ENCODE peak calls at places on chromosomes 6 and 20, in five cellular contexts. One of them, this sample, is unnamed. For H3K4me1, the result is how much of the 10 kb centered on the place peaks cover.

GRCh38 chr6:152271681-152272464 is 365.3 kb downstream of the SYNE1 start:
- DNase-seq in SJSA1: no peak
- DNase-seq in lower lobe of right lung: no peak
- DNase-seq in cardiac muscle cell: peak
- DNase-seq in aorta: peak
- DNase-seq in this sample: peak

GRCh38 chr20:4811661-4812181 is 90.0 kb downstream of the PRND start:
- DNase-seq in cardiac muscle cell: no peak
- DNase-seq in aorta: peak
- DNase-seq in lower lobe of right lung: peak
- DNase-seq in SJSA1: no peak
- DNase-seq in this sample: no peak

GRCh38 chr20:35344354-35344837 is 52.2 kb upstream of the FAM83C start:
- DNase-seq in cardiac muscle cell: peak
- DNase-seq in lower lobe of right lung: peak
- DNase-seq in SJSA1: no peak
- DNase-seq in aorta: no peak
- DNase-seq in this sample: peak

GRCh38 chr20:23145281-23145700 is 59.2 kb upstream of the CD93 start:
- DNase-seq in lower lobe of right lung: no peak
- DNase-seq in aorta: peak
- DNase-seq in cardiac muscle cell: peak
- DNase-seq in SJSA1: peak
- DNase-seq in this sample: no peak

GRCh38 chr20:11849976-11850670 is 67.6 kb upstream of the BTBD3 start:
- DNase-seq in SJSA1: peak
- DNase-seq in lower lobe of right lung: no peak
- DNase-seq in cardiac muscle cell: peak
- DNase-seq in aorta: no peak
- DNase-seq in this sample: no peak

GRCh38 chr6:38774933-38775707 is 60.0 kb downstream of the DNAH8 start:
- DNase-seq in SJSA1: no peak
- DNase-seq in lower lobe of right lung: no peak
- DNase-seq in aorta: no peak
- DNase-seq in cardiac muscle cell: no peak
- DNase-seq in this sample: no peak

GRCh38 chr20:15011631-15012030 is 674.2 kb upstream of the FLRT3 start:
- DNase-seq in aorta: no peak
- DNase-seq in SJSA1: no peak
- DNase-seq in lower lobe of right lung: no peak
- DNase-seq in cardiac muscle cell: no peak
- DNase-seq in this sample: no peak

GRCh38 chr20:17806739-17807441 is 107.1 kb downstream of the BANF2 start:
- DNase-seq in SJSA1: no peak
- DNase-seq in lower lobe of right lung: no peak
- DNase-seq in cardiac muscle cell: peak
- DNase-seq in aorta: peak
- DNase-seq in this sample: no peak

DNA sequence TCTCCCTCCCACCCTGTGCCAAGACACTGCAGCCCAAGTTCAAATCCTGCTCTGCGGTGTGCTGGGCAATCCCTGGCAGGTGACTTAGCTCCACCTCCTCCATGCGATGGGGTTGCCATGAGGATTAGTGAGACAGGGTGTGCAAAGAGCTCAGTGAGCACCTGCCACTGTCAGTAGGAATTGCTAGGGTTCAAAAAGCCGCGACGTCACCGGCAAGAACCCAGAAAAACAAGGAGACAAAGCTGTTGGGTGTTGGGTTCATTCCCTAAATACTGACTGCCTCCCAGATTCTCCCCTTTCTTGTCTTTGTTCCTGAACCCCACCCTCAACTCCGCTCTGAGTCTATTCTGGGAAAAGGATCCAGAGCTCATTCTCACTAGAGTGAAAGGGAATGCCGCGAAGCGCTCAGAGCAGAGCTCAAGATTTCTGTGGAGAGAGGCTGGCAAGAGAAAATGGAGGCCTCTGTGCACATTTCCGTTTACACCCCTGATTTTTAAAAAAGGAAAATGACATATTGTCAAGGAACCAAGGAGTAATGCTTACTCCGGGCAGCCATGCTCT is 13.3 kb downstream of the PMEPA1 start:
- DNase-seq in cardiac muscle cell: no peak
- DNase-seq in aorta: no peak
- DNase-seq in SJSA1: no peak
- DNase-seq in lower lobe of right lung: no peak
- DNase-seq in this sample: peak
- H3K4me1 ChIP-seq in cardiac muscle cell: under half
- H3K4me1 ChIP-seq in aorta: under half
- H3K4me1 ChIP-seq in SJSA1: under half
- H3K4me1 ChIP-seq in lower lobe of right lung: under half
- H3K4me1 ChIP-seq in this sample: under half

GRCh38 chr20:47857994-47858557 is 72.8 kb upstream of the SULF2 start:
- DNase-seq in SJSA1: no peak
- DNase-seq in lower lobe of right lung: no peak
- DNase-seq in cardiac muscle cell: peak
- DNase-seq in aorta: peak
- DNase-seq in this sample: peak
- H3K4me1 ChIP-seq in SJSA1: under half
- H3K4me1 ChIP-seq in lower lobe of right lung: under half
- H3K4me1 ChIP-seq in cardiac muscle cell: under half
- H3K4me1 ChIP-seq in aorta: under half
- H3K4me1 ChIP-seq in this sample: under half

GRCh38 chr20:47356220-47356525 is 326 bp downstream of the ZMYND8 start:
- DNase-seq in lower lobe of right lung: no peak
- DNase-seq in aorta: no peak
- DNase-seq in SJSA1: no peak
- DNase-seq in cardiac muscle cell: no peak
- DNase-seq in this sample: no peak

GRCh38 chr20:47355489-47356219 is 845 bp downstream of the ZMYND8 start:
- DNase-seq in aorta: no peak
- DNase-seq in lower lobe of right lung: peak
- DNase-seq in cardiac muscle cell: peak
- DNase-seq in SJSA1: no peak
- DNase-seq in this sample: peak

GRCh38 chr20:47358052-47358671 is 1.7 kb upstream of the ZMYND8 start:
- DNase-seq in SJSA1: no peak
- DNase-seq in lower lobe of right lung: no peak
- DNase-seq in cardiac muscle cell: no peak
- DNase-seq in aorta: no peak
- DNase-seq in this sample: no peak

GRCh38 chr20:47357296-47358051 is 975 bp upstream of the ZMYND8 start:
- DNase-seq in aorta: peak
- DNase-seq in SJSA1: peak
- DNase-seq in cardiac muscle cell: peak
- DNase-seq in lower lobe of right lung: peak
- DNase-seq in this sample: peak

DNA sequence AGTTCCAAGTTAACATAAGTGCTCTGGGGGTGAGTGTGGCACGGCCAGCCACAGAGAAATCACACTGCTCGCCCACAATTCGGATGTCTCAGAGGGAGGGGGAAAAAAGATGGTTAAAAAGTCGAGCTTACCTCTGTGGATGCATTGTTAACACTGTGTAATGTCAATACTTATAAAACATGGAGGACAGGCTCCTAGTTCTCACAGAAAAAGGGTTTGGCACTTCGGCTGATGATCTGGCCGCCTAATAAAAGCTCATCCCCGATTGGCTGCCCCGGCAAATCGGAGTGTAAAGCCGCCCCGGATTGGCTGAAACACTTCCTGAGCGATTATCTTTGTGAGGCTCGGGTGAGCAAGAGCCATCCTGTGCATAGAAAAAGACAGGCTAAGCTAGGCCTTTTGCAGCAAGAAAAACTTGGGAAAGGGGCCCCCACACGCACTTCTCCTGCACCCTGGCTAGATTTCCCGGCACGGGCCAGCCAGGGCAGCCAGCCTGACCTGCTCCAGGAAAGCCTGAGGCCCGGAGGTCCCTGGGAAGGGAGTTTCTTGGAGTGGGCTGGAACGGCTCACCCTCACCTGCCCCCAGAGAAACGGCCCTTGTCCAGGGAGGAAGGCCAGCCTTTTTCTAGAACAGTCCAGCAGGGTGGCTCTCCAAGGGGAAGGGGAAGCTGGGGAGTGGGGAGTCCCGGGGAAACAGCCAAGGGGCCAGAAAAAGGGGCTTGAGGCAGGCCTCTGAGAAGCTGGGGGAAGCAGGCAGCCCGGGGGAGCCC is at the start of gene ZMYND8:
- DNase-seq in cardiac muscle cell: peak
- DNase-seq in aorta: peak
- DNase-seq in lower lobe of right lung: peak
- DNase-seq in SJSA1: peak
- DNase-seq in this sample: peak
- H3K4me1 ChIP-seq in cardiac muscle cell: half or more
- H3K4me1 ChIP-seq in aorta: under half
- H3K4me1 ChIP-seq in lower lobe of right lung: half or more
- H3K4me1 ChIP-seq in SJSA1: half or more
- H3K4me1 ChIP-seq in this sample: half or more

DNA sequence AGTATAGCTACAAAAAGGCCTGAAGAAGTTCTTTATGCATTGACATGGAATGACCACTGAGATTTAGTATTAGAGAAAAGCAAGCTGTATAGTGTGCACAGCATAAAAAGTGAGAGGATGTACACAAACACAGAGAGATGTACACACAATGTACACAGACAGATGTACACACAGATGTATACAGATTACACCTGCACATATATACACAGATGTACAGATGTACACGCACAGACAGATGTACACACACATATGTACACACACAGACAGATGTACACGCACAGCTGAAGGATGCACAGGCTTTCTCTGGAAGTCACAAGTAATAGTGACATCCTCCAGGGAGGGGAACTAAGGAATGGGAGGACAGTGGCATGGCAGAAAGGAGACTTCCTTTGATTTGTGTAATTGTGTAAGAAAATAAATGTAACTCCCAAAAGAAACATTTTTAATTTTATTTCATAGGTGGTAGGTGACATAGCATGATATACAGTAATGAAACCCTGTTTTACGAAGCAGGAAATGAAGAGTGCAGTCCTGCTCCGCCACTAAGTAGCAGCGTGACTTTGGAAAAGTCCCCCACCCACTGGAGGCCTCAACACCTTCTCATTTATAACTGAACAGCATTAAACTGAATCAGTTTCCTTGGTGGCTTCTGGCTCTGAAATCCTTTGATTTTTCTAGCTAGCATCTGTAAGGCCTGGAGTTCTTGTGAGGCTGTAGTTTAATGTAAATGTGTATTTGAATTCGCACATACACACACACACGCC is 14.1 kb downstream of the NFATC2 start:
- DNase-seq in aorta: no peak
- DNase-seq in lower lobe of right lung: no peak
- DNase-seq in cardiac muscle cell: no peak
- DNase-seq in SJSA1: no peak
- DNase-seq in this sample: no peak
- H3K4me1 ChIP-seq in aorta: under half
- H3K4me1 ChIP-seq in lower lobe of right lung: under half
- H3K4me1 ChIP-seq in cardiac muscle cell: half or more
- H3K4me1 ChIP-seq in SJSA1: under half
- H3K4me1 ChIP-seq in this sample: under half